ENCODE peak calls at places on chromosome 18, in nine cellular contexts. K is gastrocnemius medialis; L is right lobe of liver; F is CD4-positive, alpha-beta memory T cell; J is brain microvascular endothelial cell; Q is HCT116; H is psoas muscle; B is effector memory CD4-positive, alpha-beta T cell; Z is dorsolateral prefrontal cortex. M is an unnamed sample. For H3K27me3, the result is how much of the 10 kb centered on the place peaks cover.

GRCh38 chr18:35578481-35578880 is 3.1 kb upstream of the GALNT1 start:
- DNase-seq in K (no peak), Q (no peak), F (no peak), B (no peak), Z (no peak), J (no peak), H (no peak), L (no peak), M (no peak)

GRCh38 chr18:29157057-29157780 is 980.3 kb upstream of the CDH2 start:
- DNase-seq in K (no peak), F (no peak), L (no peak), H (no peak), Q (peak), J (no peak), B (no peak), Z (no peak), M (no peak)

GRCh38 chr18:53551868-53552426 is 672.5 kb downstream of the MBD2 start:
- DNase-seq in B (no peak), Q (no peak), J (no peak), F (no peak), L (no peak), H (no peak), Z (no peak), K (no peak), M (no peak)

GRCh38 chr18:74682998-74683311 is 85.3 kb downstream of the ZNF407 start:
- DNase-seq in L (no peak), J (no peak), B (no peak), Z (no peak), Q (no peak), H (no peak), F (no peak), K (no peak), M (no peak)

GRCh38 chr18:44700652-44701051 is 20.0 kb downstream of the SETBP1 start:
- DNase-seq in H (peak), Z (no peak), L (peak), B (no peak), F (no peak), J (peak), Q (no peak), K (peak), M (no peak)

GRCh38 chr18:56508637-56509036 is 129.8 kb downstream of the TXNL1 start:
- DNase-seq in H (no peak), J (no peak), L (no peak), F (no peak), Z (no peak), B (no peak), K (no peak), Q (no peak), M (no peak)

GRCh38 chr18:44321868-44322590 is 358.7 kb upstream of the SETBP1 start:
- DNase-seq in Q (no peak), H (peak), B (no peak), F (no peak), Z (no peak), J (no peak), K (no peak), L (no peak), M (no peak)

GRCh38 chr18:5104246-5104645 is 92.8 kb downstream of the AKAIN1 start:
- DNase-seq in F (no peak), Q (no peak), K (no peak), H (no peak), B (no peak), Z (no peak), J (no peak), L (no peak), M (no peak)

GRCh38 chr18:34746614-34747013 is 36.5 kb downstream of the DTNA start:
- DNase-seq in Q (no peak), Z (peak), K (no peak), F (no peak), L (no peak), H (no peak), B (no peak), J (no peak), M (no peak)

GRCh38 chr18:32907656-32908441 is 135.0 kb upstream of the KLHL14 start:
- DNase-seq in H (no peak), B (no peak), J (no peak), Q (no peak), F (no peak), L (no peak), K (no peak), Z (no peak), M (no peak)

GRCh38 chr18:7116001-7116831 is 1.4 kb downstream of the LAMA1 start:
- DNase-seq in F (no peak), Q (no peak), B (no peak), H (no peak), J (peak), K (no peak), L (no peak), Z (no peak), M (no peak)

GRCh38 chr18:59022167-59022945 is 117.3 kb upstream of the SEC11C start:
- DNase-seq in B (no peak), H (no peak), L (peak), Q (no peak), Z (no peak), K (no peak), J (no peak), F (no peak), M (no peak)

GRCh38 chr18:37274309-37274987 is 291.1 kb downstream of the CELF4 start:
- DNase-seq in B (no peak), L (no peak), J (no peak), K (no peak), Z (no peak), H (no peak), Q (no peak), F (no peak), M (no peak)

GRCh38 chr18:34283506-34283905 is 58.8 kb upstream of the NOL4 start:
- DNase-seq in K (no peak), F (no peak), L (no peak), B (no peak), Q (no peak), J (no peak), Z (no peak), H (no peak), M (no peak)

GRCh38 chr18:62710417-62710816 is 4.9 kb upstream of the PHLPP1 start:
- DNase-seq in B (no peak), J (no peak), H (no peak), K (no peak), L (no peak), Z (no peak), F (no peak), Q (no peak), M (no peak)

DNA sequence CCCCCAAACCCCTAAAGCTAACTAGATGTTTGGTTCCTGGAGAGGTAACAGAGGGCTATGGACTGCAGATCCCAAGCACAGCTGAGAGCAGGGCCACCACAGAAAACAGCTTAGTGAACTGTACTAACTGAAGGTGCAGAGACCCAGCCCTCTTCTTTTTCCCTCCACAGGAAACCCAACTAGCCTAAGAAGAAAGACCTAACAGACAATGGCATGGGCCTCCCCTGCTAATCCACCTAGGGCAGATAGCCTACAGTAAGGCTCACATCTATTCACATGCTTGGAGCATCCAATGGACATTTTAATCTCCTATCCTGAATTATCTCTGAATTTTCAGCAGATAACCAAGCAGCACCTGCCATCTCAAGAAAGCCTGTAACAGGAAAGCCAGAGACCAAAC is 8.8 kb upstream of the FECH start:
- DNase-seq in F (no peak), L (no peak), B (no peak), J (no peak), Z (no peak), Q (no peak), K (no peak), H (no peak), M (no peak)
- H3K27ac ChIP-seq in F (no peak), L (no peak), B (no peak), J (no peak), Z (no peak), Q (no peak), K (no peak), H (no peak), M (no peak)

DNA sequence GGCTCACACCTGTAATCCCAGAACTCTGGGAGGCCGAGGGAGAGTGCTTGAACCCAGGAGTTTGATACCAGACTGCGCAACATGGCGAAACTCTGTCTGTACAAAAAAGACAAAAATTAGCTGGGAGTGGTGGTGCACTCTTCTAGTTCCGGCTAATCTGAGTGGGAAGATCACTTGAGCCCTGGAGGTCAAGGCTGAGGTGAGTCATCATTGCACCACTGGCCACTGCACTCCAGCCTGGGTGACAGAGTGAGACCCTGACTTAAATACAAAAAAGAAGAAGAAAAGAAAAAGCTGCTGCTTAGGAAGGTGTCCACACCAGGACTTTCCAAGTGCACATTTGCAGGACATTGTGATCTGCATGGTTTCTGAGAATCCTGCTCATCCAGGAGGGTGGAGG is 16.4 kb downstream of the SKOR2 start:
- DNase-seq in L (no peak), J (no peak), Z (no peak), K (no peak), H (no peak), F (no peak), Q (no peak), B (no peak), M (no peak)
- H3K27me3 ChIP-seq in L (under half), J (under half), Z (half or more), K (under half), H (under half), F (under half), Q (half or more), B (under half), M (under half)

DNA sequence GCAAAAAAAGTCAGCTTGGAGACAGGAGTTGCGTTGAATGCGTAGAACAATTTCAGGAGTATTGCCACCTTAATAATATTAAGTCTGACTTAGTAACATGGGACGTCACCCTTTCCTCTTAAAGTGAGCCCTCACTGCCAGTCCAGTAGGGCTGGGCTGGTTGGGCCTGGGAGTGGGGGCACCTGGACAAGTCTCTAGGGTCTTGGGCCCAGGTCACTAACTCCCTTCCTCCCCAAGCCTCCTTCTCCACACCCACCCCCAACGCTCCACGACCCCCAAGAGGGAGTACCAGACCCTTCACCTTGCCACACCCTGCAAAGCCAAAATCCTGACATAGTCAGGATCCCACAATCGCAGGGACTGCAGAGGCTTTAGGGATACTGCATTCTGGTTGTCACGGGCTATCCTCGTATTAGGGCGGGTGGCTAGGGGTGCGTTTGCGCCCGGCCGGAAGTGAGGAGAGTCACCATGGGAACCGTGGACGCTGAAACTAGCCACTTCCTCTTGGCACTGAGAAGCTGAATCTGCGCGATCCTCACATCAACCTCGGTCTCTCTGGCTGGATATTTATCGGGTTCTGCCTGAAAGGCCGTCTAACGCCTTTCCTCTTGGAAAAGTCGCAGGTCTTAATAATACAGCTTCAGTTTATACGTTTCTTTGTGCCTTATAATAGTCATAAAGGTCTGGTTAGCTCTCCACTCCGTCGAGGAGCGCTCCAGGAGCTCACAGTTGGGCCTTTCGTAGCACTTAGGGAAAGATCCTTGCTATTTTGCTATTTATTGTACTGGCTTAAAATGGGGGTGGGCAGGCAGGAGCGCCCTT is 10.3 kb upstream of the CXXC1 start:
- DNase-seq in F (peak), H (peak), K (peak), J (peak), Q (no peak), Z (peak), B (peak), L (peak), M (peak)
- H3K4me3 ChIP-seq in F (no peak), H (peak), K (peak), J (peak), Q (no peak), Z (peak), B (peak), L (peak), M (peak)

GRCh38 chr18:77007251-77007650 is 125.3 kb downstream of the MBP start:
- DNase-seq in J (no peak), Q (no peak), H (no peak), L (no peak), F (no peak), B (no peak), Z (peak), K (no peak), M (no peak)

GRCh38 chr18:77008006-77008405 is 124.6 kb downstream of the MBP start:
- DNase-seq in L (no peak), Q (no peak), K (no peak), J (no peak), Z (peak), H (no peak), B (no peak), F (no peak), M (no peak)

GRCh38 chr18:77004555-77005380 is 127.8 kb downstream of the MBP start:
- DNase-seq in F (peak), L (no peak), Q (no peak), J (no peak), Z (peak), B (no peak), K (no peak), H (no peak), M (no peak)

GRCh38 chr18:77005651-77006195 is 126.9 kb downstream of the MBP start:
- DNase-seq in F (no peak), L (no peak), H (no peak), K (no peak), B (no peak), Z (peak), J (no peak), Q (no peak), M (no peak)

DNA sequence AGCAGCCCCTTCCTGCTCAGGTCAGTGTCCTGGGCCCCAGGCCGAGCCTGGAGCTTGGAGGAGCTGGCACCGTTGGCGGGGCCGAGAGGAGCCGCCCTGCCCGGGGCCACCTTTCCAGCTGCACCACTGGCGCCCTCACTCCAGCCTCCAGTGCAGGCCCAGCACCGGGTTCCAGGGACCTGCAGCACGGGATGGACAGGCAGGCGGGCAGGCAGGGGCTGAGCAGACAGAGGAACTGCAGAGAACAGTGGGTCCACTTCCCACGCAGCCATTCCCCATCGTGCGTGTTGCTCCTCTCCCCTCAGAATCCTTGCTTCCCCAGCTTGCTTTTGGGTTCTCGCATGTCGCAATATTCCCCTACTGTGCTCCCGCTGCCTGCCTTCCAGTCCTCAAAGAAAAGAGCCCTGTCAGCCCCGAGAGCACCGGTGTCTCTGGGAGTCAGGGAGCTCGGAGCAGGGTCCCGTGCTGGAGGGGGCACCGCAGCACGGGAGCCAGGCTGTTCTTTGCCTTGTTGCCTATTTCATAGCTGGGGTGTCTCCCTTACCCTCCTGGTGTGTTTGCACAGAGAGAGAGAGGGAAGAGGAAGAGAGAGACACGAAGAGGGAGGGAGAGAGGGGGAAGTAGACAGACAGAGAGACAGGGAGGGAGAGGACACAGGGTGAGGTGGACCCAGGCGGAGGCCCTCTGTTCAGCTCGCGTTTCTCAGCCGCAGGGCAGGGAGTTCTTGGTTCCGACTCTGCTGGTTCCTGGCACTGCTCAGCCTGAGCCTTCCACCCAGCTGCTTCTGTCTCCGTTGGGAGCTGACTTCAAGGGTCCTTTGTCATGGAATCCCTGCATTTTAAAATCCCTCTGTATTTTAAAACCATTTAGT is 126.0 kb downstream of the MBP start:
- DNase-seq in J (no peak), Z (peak), B (no peak), Q (no peak), H (no peak), F (no peak), K (no peak), L (no peak), M (no peak)
- H3K27ac ChIP-seq in J (no peak), Z (peak), B (no peak), Q (no peak), H (peak), F (no peak), K (peak), L (no peak), M (peak)

GRCh38 chr18:48138660-48139426 is 208.4 kb upstream of the SMAD2 start:
- DNase-seq in K (no peak), Q (no peak), F (no peak), H (no peak), J (no peak), L (no peak), B (no peak), Z (no peak), M (no peak)

GRCh38 chr18:48137354-48138208 is 207.1 kb upstream of the SMAD2 start:
- DNase-seq in L (no peak), H (no peak), Z (no peak), K (no peak), J (no peak), B (no peak), Q (no peak), F (no peak), M (no peak)

GRCh38 chr18:48136544-48137353 is 206.3 kb upstream of the SMAD2 start:
- DNase-seq in Z (no peak), B (no peak), F (no peak), L (no peak), H (no peak), Q (no peak), J (no peak), K (no peak), M (peak)

GRCh38 chr18:48139427-48140347 is 209.2 kb upstream of the SMAD2 start:
- DNase-seq in K (no peak), F (no peak), L (no peak), B (no peak), Q (no peak), H (no peak), Z (no peak), J (no peak), M (peak)

GRCh38 chr18:48138211-48138610 is 207.8 kb upstream of the SMAD2 start:
- DNase-seq in Z (no peak), K (no peak), H (no peak), F (no peak), Q (no peak), L (no peak), J (no peak), B (no peak), M (no peak)
- H3K27me3 ChIP-seq in Z (under half), K (under half), H (under half), F (under half), Q (under half), L (under half), J (under half), B (under half), M (under half)

M was measured in pancreas.